ENCODE peak calls at places on chromosome 11, in nine cellular contexts. G is choroid plexus epithelial cell, F is Calu3, W is neural crest cell, V is AG10803, T is body of pancreas, O is spleen, C is mammary epithelial cell, X is AG09309. K is an unnamed sample.

GRCh38 chr11:27902981-27903624 is 202.8 kb upstream of the BDNF start:
- DNase-seq in W (no peak), F (no peak), O (no peak), T (no peak), X (peak; percentile 52), V (peak; percentile 78), G (peak; percentile 49), C (peak; percentile 74), K (no peak)

GRCh38 chr11:85823816-85824215 is 12.9 kb upstream of the SYTL2 start:
- DNase-seq in V (peak; percentile 6), W (no peak), X (no peak), F (no peak), G (no peak), O (no peak), T (no peak), C (no peak), K (no peak)

GRCh38 chr11:64787526-64788320 is 9.4 kb upstream of the SF1 start:
- DNase-seq in G (peak; percentile 70), C (peak; percentile 25), X (no peak), O (peak; percentile 90), T (peak; percentile 77), W (peak; percentile 65), F (peak; percentile 78), V (peak; percentile 31), K (peak; percentile 74)

GRCh38 chr11:73833067-73833466 is 43.6 kb downstream of the COA4 start:
- DNase-seq in F (no peak), T (no peak), C (no peak), V (no peak), O (no peak), W (no peak), G (no peak), X (no peak), K (no peak)

GRCh38 chr11:205221-206001 is 1.8 kb downstream of the BET1L start:
- DNase-seq in T (peak; percentile 10), G (no peak), W (no peak), F (no peak), V (no peak), O (no peak), X (no peak), C (no peak), K (peak; percentile 54)

GRCh38 chr11:2881974-2882362 is 3.6 kb downstream of the CDKN1C start:
- DNase-seq in G (no peak), F (no peak), C (no peak), W (no peak), X (no peak), T (no peak), O (no peak), V (no peak), K (no peak)

GRCh38 chr11:96338910-96339703 is 3.9 kb downstream of the MAML2 start:
- DNase-seq in W (no peak), V (peak; percentile 43), F (no peak), O (peak; percentile 85), X (no peak), T (no peak), C (peak; percentile 92), G (peak; percentile 73), K (peak; percentile 66)

GRCh38 chr11:74024630-74025029 is 15.7 kb upstream of the UCP3 start:
- DNase-seq in W (no peak), T (peak; percentile 37), X (peak; percentile 74), C (peak; percentile 62), V (peak; percentile 88), G (peak; percentile 96), F (no peak), O (no peak), K (peak; percentile 94)

GRCh38 chr11:97965849-97966646 is 1054.7 kb upstream of the CNTN5 start:
- DNase-seq in V (peak; percentile 87), C (peak; percentile 85), O (no peak), W (no peak), T (no peak), G (peak; percentile 90), F (no peak), X (peak; percentile 73), K (no peak)

GRCh38 chr11:131811380-131811779 is 441.0 kb downstream of the NTM start:
- DNase-seq in C (peak; percentile 76), F (no peak), O (no peak), W (no peak), X (no peak), G (no peak), T (no peak), V (no peak), K (no peak)

GRCh38 chr11:84295815-84296214 is 1009.6 kb upstream of the CCDC90B start:
- DNase-seq in T (no peak), W (no peak), F (no peak), G (no peak), C (no peak), O (no peak), X (no peak), V (no peak), K (no peak)

GRCh38 chr11:13358871-13359270 is 81.3 kb downstream of the BMAL1 start:
- DNase-seq in W (no peak), C (no peak), V (peak; percentile 41), O (no peak), T (no peak), G (no peak), X (no peak), F (no peak), K (no peak)

GRCh38 chr11:93017821-93018690 is 48.6 kb downstream of the MTNR1B start:
- DNase-seq in W (no peak), X (no peak), O (no peak), C (peak; percentile 38), T (no peak), V (peak; percentile 29), F (no peak), G (peak; percentile 46), K (no peak)

GRCh38 chr11:44538375-44539054 is 26.9 kb upstream of the CD82 start:
- DNase-seq in V (peak; percentile 53), F (peak; percentile 82), W (peak; percentile 85), X (no peak), T (peak; percentile 71), G (peak; percentile 80), C (peak; percentile 49), O (peak; percentile 93), K (peak; percentile 81)

GRCh38 chr11:102172127-102172848 is 62.0 kb downstream of the YAP1 start:
- DNase-seq in O (no peak), V (peak; percentile 81), G (peak; percentile 71), T (no peak), W (no peak), C (peak; percentile 18), F (peak; percentile 12), X (no peak), K (no peak)

GRCh38 chr11:64415996-64416728 is 57.2 kb downstream of the RPS6KA4 start:
- DNase-seq in W (no peak), T (no peak), F (no peak), X (no peak), O (no peak), G (no peak), V (no peak), C (no peak), K (no peak)

GRCh38 chr11:62500066-62501035 is 46.3 kb downstream of the AHNAK start:
- DNase-seq in C (peak; percentile 96), G (no peak), W (no peak), T (no peak), O (no peak), F (no peak), X (no peak), V (no peak), K (no peak)

GRCh38 chr11:62496676-62497075 is 49.9 kb downstream of the AHNAK start:
- DNase-seq in F (no peak), C (no peak), T (no peak), O (no peak), G (no peak), V (no peak), W (no peak), X (no peak), K (no peak)

GRCh38 chr11:62494246-62494645 is 52.4 kb downstream of the AHNAK start:
- DNase-seq in W (no peak), X (no peak), V (peak; percentile 81), T (no peak), G (no peak), F (no peak), O (no peak), C (no peak), K (no peak)

GRCh38 chr11:62498492-62499286 is 47.9 kb downstream of the AHNAK start:
- DNase-seq in F (no peak), C (no peak), W (no peak), X (no peak), T (no peak), G (no peak), V (no peak), O (no peak), K (no peak)

DNA sequence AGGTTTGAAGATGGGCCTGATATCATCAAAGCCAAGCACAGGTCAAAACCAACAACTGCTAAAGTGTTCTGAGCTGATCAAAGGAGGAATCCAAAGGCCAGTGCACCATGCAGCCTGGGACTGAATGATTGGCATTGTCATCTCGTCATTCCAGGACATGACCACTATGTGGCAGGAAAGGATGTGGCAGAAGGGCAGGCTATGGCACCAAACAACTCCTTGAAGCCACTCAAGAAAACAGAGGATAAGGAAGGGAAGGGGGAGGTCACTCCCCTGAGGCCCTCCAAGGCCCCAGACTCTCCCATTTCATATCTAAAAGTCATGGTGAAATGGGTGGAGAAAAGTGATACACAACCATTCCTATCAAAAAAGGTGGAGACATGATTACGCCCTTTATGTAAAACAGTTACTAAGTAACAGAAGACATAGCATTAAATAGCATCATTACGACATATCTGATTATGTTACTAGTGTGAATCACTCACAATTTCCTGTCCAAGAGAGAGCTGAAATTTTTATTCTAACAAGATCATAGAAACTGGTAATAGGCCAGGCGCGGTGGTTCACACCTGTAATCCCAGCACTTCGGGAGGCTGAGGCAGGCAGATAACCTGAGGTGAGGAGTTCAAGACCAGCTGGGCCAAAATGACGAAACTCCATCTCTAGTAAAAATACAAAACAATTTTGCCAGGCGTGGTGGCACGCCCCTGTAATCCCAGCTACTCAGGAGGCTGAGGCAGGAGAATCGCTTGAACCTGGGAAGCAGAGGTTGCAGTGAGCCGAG is 49.3 kb downstream of the AHNAK start:
- DNase-seq in G (peak; percentile 74), W (no peak), F (peak; percentile 62), C (peak; percentile 84), X (no peak), O (no peak), T (no peak), V (peak; percentile 68), K (no peak)
- TF ChIP-seq CTCF in G (peak; percentile 29), W (peak; percentile 42), F (peak; percentile 69), C (peak; percentile 44), X (peak; percentile 33), O (no peak), T (peak; percentile 16), V (peak; percentile 28), K (peak; percentile 68)

GRCh38 chr11:32916361-32916760 is 23.8 kb downstream of the QSER1 start:
- DNase-seq in V (no peak), G (no peak), W (no peak), O (no peak), C (no peak), F (no peak), T (no peak), X (no peak), K (no peak)
- TF ChIP-seq CTCF in V (no peak), G (no peak), W (no peak), O (no peak), C (no peak), F (no peak), T (no peak), X (no peak), K (no peak)

GRCh38 chr11:94740975-94741707 is 27.0 kb upstream of the AMOTL1 start:
- DNase-seq in V (peak; percentile 67), C (peak; percentile 69), O (no peak), X (peak; percentile 28), G (peak; percentile 76), F (peak; percentile 20), T (peak; percentile 37), W (peak; percentile 22), K (no peak)
- TF ChIP-seq CTCF in V (peak; percentile 71), C (peak; percentile 51), O (peak; percentile 26), X (peak; percentile 66), G (peak; percentile 69), F (no peak), T (peak; percentile 58), W (peak; percentile 70), K (peak; percentile 36)

GRCh38 chr11:108788565-108789199 is 123.8 kb downstream of the DDX10 start:
- DNase-seq in T (no peak), X (peak; percentile 18), F (peak; percentile 6), G (peak; percentile 77), V (peak; percentile 53), W (no peak), C (peak; percentile 12), O (no peak), K (no peak)
- TF ChIP-seq CTCF in T (peak; percentile 40), X (peak; percentile 58), F (no peak), G (peak; percentile 74), V (peak; percentile 62), W (peak; percentile 46), C (peak; percentile 35), O (no peak), K (no peak)